ENCODE peak calls at places on chromosomes 1 and 21, in four cellular contexts. F is CD4-positive, alpha-beta T cell; O is brain microvascular endothelial cell; W is lower leg skin. H is an unnamed sample.

GRCh38 chr1:98406346-98407088 is 255.0 kb upstream of the SNX7 start:
- DNase-seq in W (no peak), F (no peak), O (no peak), H (no peak)

GRCh38 chr1:172778461-172779455 is 119.9 kb downstream of the FASLG start:
- DNase-seq in F (no peak), O (no peak), W (no peak), H (no peak)

GRCh38 chr1:224540535-224540934 is 75.6 kb upstream of the CNIH3 start:
- DNase-seq in F (no peak), W (no peak), O (no peak), H (no peak)

GRCh38 chr1:231023150-231023549 is 16.9 kb downstream of the FAM89A start:
- DNase-seq in W (peak; percentile 74), F (no peak), O (no peak), H (no peak)

GRCh38 chr21:40819262-40819661 is 27.7 kb downstream of the DSCAM start:
- DNase-seq in F (no peak), W (no peak), O (no peak), H (no peak)

GRCh38 chr1:180503274-180503862 is 991 bp upstream of the ACBD6 start:
- DNase-seq in F (no peak), O (no peak), W (no peak), H (no peak)

GRCh38 chr1:183166439-183166838 is 19.6 kb upstream of the LAMC2 start:
- DNase-seq in W (no peak), O (no peak), F (no peak), H (no peak)

GRCh38 chr21:42525228-42525604 is 11.6 kb downstream of the SLC37A1 start:
- DNase-seq in O (peak; percentile 34), F (no peak), W (peak; percentile 84), H (no peak)

GRCh38 chr1:55402676-55403464 is 187.7 kb upstream of the USP24 start:
- DNase-seq in W (no peak), F (no peak), O (no peak), H (no peak)

GRCh38 chr1:19468397-19468956 is 16.9 kb downstream of the CAPZB start:
- DNase-seq in W (peak; percentile 92), F (peak; percentile 65), O (no peak), H (no peak)

GRCh38 chr1:178344513-178345077 is 152.2 kb downstream of the CLEC20A start:
- DNase-seq in F (no peak), W (no peak), O (peak; percentile 76), H (no peak)

GRCh38 chr1:217063065-217063908 is 340.1 kb upstream of the ESRRG start:
- DNase-seq in O (no peak), F (no peak), W (no peak), H (no peak)

GRCh38 chr1:2290171-2290578 is 62.1 kb downstream of the SKI start:
- DNase-seq in F (no peak), O (no peak), W (no peak), H (no peak)

GRCh38 chr1:64172458-64172983 is 30.9 kb upstream of the UBE2U start:
- DNase-seq in F (no peak), W (no peak), O (no peak), H (no peak)

GRCh38 chr1:8423134-8423701 is 105.3 kb downstream of the SLC45A1 start:
- DNase-seq in F (peak; percentile 19), W (peak; percentile 89), O (peak; percentile 16), H (no peak)

GRCh38 chr1:52970149-52970548 is 43.1 kb downstream of the SCP2 start:
- DNase-seq in W (no peak), O (no peak), F (no peak), H (no peak)

GRCh38 chr1:243496806-243497205 is 241.0 kb downstream of the SDCCAG8 start:
- DNase-seq in O (no peak), F (no peak), W (no peak), H (no peak)

GRCh38 chr1:66542811-66543767 is 9.1 kb downstream of the SGIP1 start:
- DNase-seq in W (peak; percentile 91), O (peak; percentile 79), F (no peak), H (no peak)

GRCh38 chr1:39183503-39184353 is 20.8 kb upstream of the MACF1 start:
- DNase-seq in F (peak; percentile 74), W (peak; percentile 90), O (peak; percentile 84), H (no peak)

GRCh38 chr1:225866061-225866844 is 15.9 kb downstream of the TMEM63A start:
- DNase-seq in F (peak; percentile 54), O (peak; percentile 76), W (no peak), H (no peak)

GRCh38 chr1:61337037-61337436 is 254.7 kb downstream of the NFIA start:
- DNase-seq in O (no peak), W (no peak), F (no peak), H (no peak)

GRCh38 chr21:22791986-22792560 is 1793.9 kb downstream of the NCAM2 start:
- DNase-seq in W (no peak), F (no peak), O (peak; percentile 24), H (no peak)

GRCh38 chr1:154874465-154874864 is 4.4 kb upstream of the KCNN3 start:
- DNase-seq in W (no peak), O (no peak), F (no peak), H (no peak)

GRCh38 chr1:99533909-99534907 is 111.7 kb upstream of the PALMD start:
- DNase-seq in O (no peak), F (no peak), W (no peak), H (no peak)

DNA sequence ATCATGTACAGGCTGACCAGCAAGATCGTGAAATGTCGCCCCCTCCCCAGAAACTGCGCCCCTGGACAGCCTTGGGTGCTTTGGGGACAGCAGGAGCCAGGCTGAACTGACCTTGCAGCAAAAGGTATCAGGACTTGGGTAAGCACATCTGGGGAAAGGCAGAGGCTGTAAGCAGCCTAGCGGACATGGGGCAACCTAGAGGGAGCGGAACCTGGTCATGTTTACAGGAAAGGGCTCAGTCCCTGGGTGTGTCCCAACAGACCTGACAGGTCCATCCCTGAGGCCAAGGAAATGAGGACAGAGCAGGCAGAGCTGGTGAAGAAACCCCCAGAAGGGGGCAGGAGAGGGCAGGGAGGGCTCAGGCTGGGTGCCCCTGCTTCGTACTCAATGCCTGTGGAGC is 3.1 kb upstream of the S100A8 start:
- DNase-seq in F (no peak), O (no peak), W (no peak), H (no peak)
- TF ChIP-seq CTCF in F (no peak), O (no peak), W (no peak), H (no peak)

GRCh38 chr1:33147997-33148314 is 33.9 kb downstream of the TRIM62 start:
- DNase-seq in F (no peak), W (no peak), O (peak; percentile 38), H (no peak)
- TF ChIP-seq CTCF in F (peak; percentile 22), W (no peak), O (peak; percentile 72), H (no peak)

GRCh38 chr1:248759644-248760043 is 4.1 kb upstream of the LYPD8 start:
- DNase-seq in O (no peak), W (no peak), F (no peak), H (no peak)

GRCh38 chr1:248756151-248756550 is 592 bp upstream of the LYPD8 start:
- DNase-seq in F (no peak), O (no peak), W (no peak), H (no peak)

GRCh38 chr1:248757784-248758195 is 2.2 kb upstream of the LYPD8 start:
- DNase-seq in W (no peak), F (no peak), O (no peak), H (no peak)

GRCh38 chr1:248756636-248757035 is 1.1 kb upstream of the LYPD8 start:
- DNase-seq in O (no peak), W (no peak), F (no peak), H (no peak)

GRCh38 chr1:248758352-248758751 is 2.8 kb upstream of the LYPD8 start:
- DNase-seq in W (no peak), F (no peak), O (no peak), H (no peak)
- TF ChIP-seq CTCF in W (no peak), F (no peak), O (no peak), H (no peak)

GRCh38 chr1:85911742-85912141 is 203.5 kb upstream of the ZNHIT6 start:
- DNase-seq in F (no peak), W (no peak), O (peak; percentile 6), H (no peak)
- TF ChIP-seq CTCF in F (no peak), W (no peak), O (peak; percentile 52), H (no peak)